ENCODE peak calls at places on chromosomes 1 and 21, in ten cellular contexts. One of them, this sample, is unnamed.

GRCh38 chr1:167775178-167775577 is 53.4 kb downstream of the MPZL1 start:
- DNase-seq in GM12891: no peak
- DNase-seq in putamen: no peak
- DNase-seq in stimulated activated CD8-positive, alpha-beta memory T cell treated with anti-CD3 and anti-CD28 coated beads, Interleukin-15, amount 100 ng/mL, for 48 hours: no peak
- DNase-seq in T-helper 2 cell: no peak
- DNase-seq in A549: no peak
- DNase-seq in Peyer's patch: no peak
- DNase-seq in CD4-positive, CD25-positive, alpha-beta regulatory T cell: no peak
- DNase-seq in neural progenitor cell: no peak
- DNase-seq in G401: no peak
- DNase-seq in this sample: peak; percentile 57

GRCh38 chr1:16063921-16064320 is 9.5 kb downstream of the FAM131C start:
- DNase-seq in GM12891: no peak
- DNase-seq in putamen: no peak
- DNase-seq in stimulated activated CD8-positive, alpha-beta memory T cell treated with anti-CD3 and anti-CD28 coated beads, Interleukin-15, amount 100 ng/mL, for 48 hours: no peak
- DNase-seq in T-helper 2 cell: no peak
- DNase-seq in A549: no peak
- DNase-seq in Peyer's patch: no peak
- DNase-seq in CD4-positive, CD25-positive, alpha-beta regulatory T cell: no peak
- DNase-seq in neural progenitor cell: no peak
- DNase-seq in G401: peak; percentile 46
- DNase-seq in this sample: no peak

GRCh38 chr1:246703581-246703980 is 20.6 kb upstream of the SCCPDH start:
- DNase-seq in GM12891: no peak
- DNase-seq in putamen: no peak
- DNase-seq in stimulated activated CD8-positive, alpha-beta memory T cell treated with anti-CD3 and anti-CD28 coated beads, Interleukin-15, amount 100 ng/mL, for 48 hours: no peak
- DNase-seq in T-helper 2 cell: no peak
- DNase-seq in A549: no peak
- DNase-seq in Peyer's patch: peak; percentile 58
- DNase-seq in CD4-positive, CD25-positive, alpha-beta regulatory T cell: no peak
- DNase-seq in neural progenitor cell: no peak
- DNase-seq in G401: no peak
- DNase-seq in this sample: no peak

GRCh38 chr1:24900985-24901781 is 28.9 kb downstream of the RUNX3 start:
- DNase-seq in GM12891: no peak
- DNase-seq in putamen: no peak
- DNase-seq in stimulated activated CD8-positive, alpha-beta memory T cell treated with anti-CD3 and anti-CD28 coated beads, Interleukin-15, amount 100 ng/mL, for 48 hours: no peak
- DNase-seq in T-helper 2 cell: no peak
- DNase-seq in A549: no peak
- DNase-seq in Peyer's patch: peak; percentile 41
- DNase-seq in CD4-positive, CD25-positive, alpha-beta regulatory T cell: no peak
- DNase-seq in neural progenitor cell: no peak
- DNase-seq in G401: no peak
- DNase-seq in this sample: no peak

GRCh38 chr1:54610601-54611580 is 12.4 kb downstream of the FAM151A start:
- DNase-seq in GM12891: no peak
- DNase-seq in putamen: no peak
- DNase-seq in stimulated activated CD8-positive, alpha-beta memory T cell treated with anti-CD3 and anti-CD28 coated beads, Interleukin-15, amount 100 ng/mL, for 48 hours: no peak
- DNase-seq in T-helper 2 cell: no peak
- DNase-seq in A549: no peak
- DNase-seq in Peyer's patch: peak; percentile 38
- DNase-seq in CD4-positive, CD25-positive, alpha-beta regulatory T cell: no peak
- DNase-seq in neural progenitor cell: peak; percentile 41
- DNase-seq in G401: no peak
- DNase-seq in this sample: no peak

GRCh38 chr1:905071-905749 is 18.5 kb upstream of the SAMD11 start:
- DNase-seq in GM12891: peak; percentile 53
- DNase-seq in putamen: no peak
- DNase-seq in stimulated activated CD8-positive, alpha-beta memory T cell treated with anti-CD3 and anti-CD28 coated beads, Interleukin-15, amount 100 ng/mL, for 48 hours: no peak
- DNase-seq in T-helper 2 cell: no peak
- DNase-seq in A549: no peak
- DNase-seq in Peyer's patch: peak; percentile 63
- DNase-seq in CD4-positive, CD25-positive, alpha-beta regulatory T cell: no peak
- DNase-seq in neural progenitor cell: peak; percentile 37
- DNase-seq in G401: no peak
- DNase-seq in this sample: peak; percentile 59

GRCh38 chr21:33968082-33968997 is 52.7 kb upstream of the ATP5PO start:
- DNase-seq in GM12891: no peak
- DNase-seq in putamen: no peak
- DNase-seq in stimulated activated CD8-positive, alpha-beta memory T cell treated with anti-CD3 and anti-CD28 coated beads, Interleukin-15, amount 100 ng/mL, for 48 hours: no peak
- DNase-seq in T-helper 2 cell: no peak
- DNase-seq in A549: peak; percentile 38
- DNase-seq in Peyer's patch: peak; percentile 74
- DNase-seq in CD4-positive, CD25-positive, alpha-beta regulatory T cell: peak; percentile 26
- DNase-seq in neural progenitor cell: peak; percentile 34
- DNase-seq in G401: no peak
- DNase-seq in this sample: peak; percentile 38

GRCh38 chr1:165897326-165898303 is 70.2 kb downstream of the UCK2 start:
- DNase-seq in GM12891: no peak
- DNase-seq in putamen: no peak
- DNase-seq in stimulated activated CD8-positive, alpha-beta memory T cell treated with anti-CD3 and anti-CD28 coated beads, Interleukin-15, amount 100 ng/mL, for 48 hours: no peak
- DNase-seq in T-helper 2 cell: no peak
- DNase-seq in A549: no peak
- DNase-seq in Peyer's patch: no peak
- DNase-seq in CD4-positive, CD25-positive, alpha-beta regulatory T cell: peak; percentile 29
- DNase-seq in neural progenitor cell: no peak
- DNase-seq in G401: no peak
- DNase-seq in this sample: peak; percentile 83

GRCh38 chr1:216531308-216532239 is 108.3 kb upstream of the USH2A start:
- DNase-seq in GM12891: no peak
- DNase-seq in putamen: no peak
- DNase-seq in stimulated activated CD8-positive, alpha-beta memory T cell treated with anti-CD3 and anti-CD28 coated beads, Interleukin-15, amount 100 ng/mL, for 48 hours: no peak
- DNase-seq in T-helper 2 cell: no peak
- DNase-seq in A549: no peak
- DNase-seq in Peyer's patch: no peak
- DNase-seq in CD4-positive, CD25-positive, alpha-beta regulatory T cell: no peak
- DNase-seq in neural progenitor cell: no peak
- DNase-seq in G401: peak; percentile 11
- DNase-seq in this sample: peak; percentile 35

GRCh38 chr1:221664253-221664652 is 77.6 kb downstream of the DUSP10 start:
- DNase-seq in GM12891: no peak
- DNase-seq in putamen: no peak
- DNase-seq in stimulated activated CD8-positive, alpha-beta memory T cell treated with anti-CD3 and anti-CD28 coated beads, Interleukin-15, amount 100 ng/mL, for 48 hours: no peak
- DNase-seq in T-helper 2 cell: no peak
- DNase-seq in A549: no peak
- DNase-seq in Peyer's patch: no peak
- DNase-seq in CD4-positive, CD25-positive, alpha-beta regulatory T cell: no peak
- DNase-seq in neural progenitor cell: peak; percentile 6
- DNase-seq in G401: no peak
- DNase-seq in this sample: no peak

GRCh38 chr1:199954701-199955100 is 72.8 kb upstream of the NR5A2 start:
- DNase-seq in GM12891: peak; percentile 25
- DNase-seq in putamen: no peak
- DNase-seq in stimulated activated CD8-positive, alpha-beta memory T cell treated with anti-CD3 and anti-CD28 coated beads, Interleukin-15, amount 100 ng/mL, for 48 hours: no peak
- DNase-seq in T-helper 2 cell: no peak
- DNase-seq in A549: peak; percentile 29
- DNase-seq in Peyer's patch: peak; percentile 54
- DNase-seq in CD4-positive, CD25-positive, alpha-beta regulatory T cell: no peak
- DNase-seq in neural progenitor cell: peak; percentile 70
- DNase-seq in G401: no peak
- DNase-seq in this sample: no peak

GRCh38 chr1:20730690-20731056 is 1.8 kb downstream of the SH2D5 start:
- DNase-seq in GM12891: no peak
- DNase-seq in putamen: no peak
- DNase-seq in stimulated activated CD8-positive, alpha-beta memory T cell treated with anti-CD3 and anti-CD28 coated beads, Interleukin-15, amount 100 ng/mL, for 48 hours: no peak
- DNase-seq in T-helper 2 cell: no peak
- DNase-seq in A549: no peak
- DNase-seq in Peyer's patch: no peak
- DNase-seq in CD4-positive, CD25-positive, alpha-beta regulatory T cell: no peak
- DNase-seq in neural progenitor cell: no peak
- DNase-seq in G401: no peak
- DNase-seq in this sample: no peak

GRCh38 chr21:9735421-9735961 is 785.9 kb upstream of the TPTE start:
- DNase-seq in GM12891: no peak
- DNase-seq in putamen: no peak
- DNase-seq in stimulated activated CD8-positive, alpha-beta memory T cell treated with anti-CD3 and anti-CD28 coated beads, Interleukin-15, amount 100 ng/mL, for 48 hours: no peak
- DNase-seq in T-helper 2 cell: no peak
- DNase-seq in A549: no peak
- DNase-seq in Peyer's patch: no peak
- DNase-seq in CD4-positive, CD25-positive, alpha-beta regulatory T cell: no peak
- DNase-seq in neural progenitor cell: no peak
- DNase-seq in G401: no peak
- DNase-seq in this sample: no peak

GRCh38 chr1:69499203-69499803 is 68.4 kb upstream of the LRRC7 start:
- DNase-seq in GM12891: no peak
- DNase-seq in putamen: no peak
- DNase-seq in stimulated activated CD8-positive, alpha-beta memory T cell treated with anti-CD3 and anti-CD28 coated beads, Interleukin-15, amount 100 ng/mL, for 48 hours: no peak
- DNase-seq in T-helper 2 cell: no peak
- DNase-seq in A549: no peak
- DNase-seq in Peyer's patch: no peak
- DNase-seq in CD4-positive, CD25-positive, alpha-beta regulatory T cell: no peak
- DNase-seq in neural progenitor cell: no peak
- DNase-seq in G401: no peak
- DNase-seq in this sample: no peak

GRCh38 chr21:29295066-29295650 is 3.6 kb upstream of the BACH1 start:
- DNase-seq in GM12891: no peak
- DNase-seq in putamen: no peak
- DNase-seq in stimulated activated CD8-positive, alpha-beta memory T cell treated with anti-CD3 and anti-CD28 coated beads, Interleukin-15, amount 100 ng/mL, for 48 hours: no peak
- DNase-seq in T-helper 2 cell: no peak
- DNase-seq in A549: no peak
- DNase-seq in Peyer's patch: no peak
- DNase-seq in CD4-positive, CD25-positive, alpha-beta regulatory T cell: peak; percentile 76
- DNase-seq in neural progenitor cell: no peak
- DNase-seq in G401: no peak
- DNase-seq in this sample: no peak

GRCh38 chr21:33229099-33229775 is 501 bp upstream of the IFNAR2 start:
- DNase-seq in GM12891: no peak
- DNase-seq in putamen: no peak
- DNase-seq in stimulated activated CD8-positive, alpha-beta memory T cell treated with anti-CD3 and anti-CD28 coated beads, Interleukin-15, amount 100 ng/mL, for 48 hours: no peak
- DNase-seq in T-helper 2 cell: no peak
- DNase-seq in A549: no peak
- DNase-seq in Peyer's patch: no peak
- DNase-seq in CD4-positive, CD25-positive, alpha-beta regulatory T cell: no peak
- DNase-seq in neural progenitor cell: no peak
- DNase-seq in G401: no peak
- DNase-seq in this sample: no peak

GRCh38 chr1:26779093-26779668 is 8.6 kb upstream of the PIGV start:
- DNase-seq in GM12891: no peak
- DNase-seq in putamen: no peak
- DNase-seq in stimulated activated CD8-positive, alpha-beta memory T cell treated with anti-CD3 and anti-CD28 coated beads, Interleukin-15, amount 100 ng/mL, for 48 hours: no peak
- DNase-seq in T-helper 2 cell: no peak
- DNase-seq in A549: no peak
- DNase-seq in Peyer's patch: no peak
- DNase-seq in CD4-positive, CD25-positive, alpha-beta regulatory T cell: no peak
- DNase-seq in neural progenitor cell: no peak
- DNase-seq in G401: no peak
- DNase-seq in this sample: no peak

GRCh38 chr1:25562101-25562927 is 18.9 kb downstream of the LDLRAP1 start:
- DNase-seq in GM12891: peak; percentile 95
- DNase-seq in putamen: no peak
- DNase-seq in stimulated activated CD8-positive, alpha-beta memory T cell treated with anti-CD3 and anti-CD28 coated beads, Interleukin-15, amount 100 ng/mL, for 48 hours: peak; percentile 41
- DNase-seq in T-helper 2 cell: peak; percentile 18
- DNase-seq in A549: no peak
- DNase-seq in Peyer's patch: peak; percentile 97
- DNase-seq in CD4-positive, CD25-positive, alpha-beta regulatory T cell: peak; percentile 89
- DNase-seq in neural progenitor cell: no peak
- DNase-seq in G401: no peak
- DNase-seq in this sample: no peak

GRCh38 chr1:223556414-223557124 is 108.9 kb downstream of the CAPN8 start:
- DNase-seq in GM12891: peak; percentile 46
- DNase-seq in putamen: no peak
- DNase-seq in stimulated activated CD8-positive, alpha-beta memory T cell treated with anti-CD3 and anti-CD28 coated beads, Interleukin-15, amount 100 ng/mL, for 48 hours: peak; percentile 32
- DNase-seq in T-helper 2 cell: no peak
- DNase-seq in A549: peak; percentile 61
- DNase-seq in Peyer's patch: peak; percentile 82
- DNase-seq in CD4-positive, CD25-positive, alpha-beta regulatory T cell: no peak
- DNase-seq in neural progenitor cell: peak; percentile 72
- DNase-seq in G401: peak; percentile 12
- DNase-seq in this sample: peak; percentile 15

GRCh38 chr21:45983981-45984551 is 2.5 kb downstream of the COL6A1 start:
- DNase-seq in GM12891: no peak
- DNase-seq in putamen: no peak
- DNase-seq in stimulated activated CD8-positive, alpha-beta memory T cell treated with anti-CD3 and anti-CD28 coated beads, Interleukin-15, amount 100 ng/mL, for 48 hours: no peak
- DNase-seq in T-helper 2 cell: no peak
- DNase-seq in A549: no peak
- DNase-seq in Peyer's patch: no peak
- DNase-seq in CD4-positive, CD25-positive, alpha-beta regulatory T cell: no peak
- DNase-seq in neural progenitor cell: no peak
- DNase-seq in G401: no peak
- DNase-seq in this sample: peak; percentile 66

GRCh38 chr1:87956072-87956471 is 627.4 kb downstream of the LMO4 start:
- DNase-seq in GM12891: no peak
- DNase-seq in putamen: no peak
- DNase-seq in stimulated activated CD8-positive, alpha-beta memory T cell treated with anti-CD3 and anti-CD28 coated beads, Interleukin-15, amount 100 ng/mL, for 48 hours: no peak
- DNase-seq in T-helper 2 cell: no peak
- DNase-seq in A549: peak; percentile 81
- DNase-seq in Peyer's patch: no peak
- DNase-seq in CD4-positive, CD25-positive, alpha-beta regulatory T cell: no peak
- DNase-seq in neural progenitor cell: peak; percentile 84
- DNase-seq in G401: peak; percentile 55
- DNase-seq in this sample: peak; percentile 80

GRCh38 chr1:34777519-34778321 is 3.3 kb upstream of the GJB3 start:
- DNase-seq in GM12891: no peak
- DNase-seq in putamen: no peak
- DNase-seq in stimulated activated CD8-positive, alpha-beta memory T cell treated with anti-CD3 and anti-CD28 coated beads, Interleukin-15, amount 100 ng/mL, for 48 hours: no peak
- DNase-seq in T-helper 2 cell: no peak
- DNase-seq in A549: no peak
- DNase-seq in Peyer's patch: no peak
- DNase-seq in CD4-positive, CD25-positive, alpha-beta regulatory T cell: no peak
- DNase-seq in neural progenitor cell: no peak
- DNase-seq in G401: no peak
- DNase-seq in this sample: no peak

GRCh38 chr1:109900489-109900888 is 10.2 kb upstream of the CSF1 start:
- DNase-seq in GM12891: no peak
- DNase-seq in putamen: no peak
- DNase-seq in stimulated activated CD8-positive, alpha-beta memory T cell treated with anti-CD3 and anti-CD28 coated beads, Interleukin-15, amount 100 ng/mL, for 48 hours: no peak
- DNase-seq in T-helper 2 cell: no peak
- DNase-seq in A549: no peak
- DNase-seq in Peyer's patch: no peak
- DNase-seq in CD4-positive, CD25-positive, alpha-beta regulatory T cell: no peak
- DNase-seq in neural progenitor cell: no peak
- DNase-seq in G401: no peak
- DNase-seq in this sample: no peak

GRCh38 chr1:228302086-228302485 is 94.2 kb downstream of the OBSCN start:
- DNase-seq in GM12891: no peak
- DNase-seq in putamen: no peak
- DNase-seq in stimulated activated CD8-positive, alpha-beta memory T cell treated with anti-CD3 and anti-CD28 coated beads, Interleukin-15, amount 100 ng/mL, for 48 hours: no peak
- DNase-seq in T-helper 2 cell: no peak
- DNase-seq in A549: no peak
- DNase-seq in Peyer's patch: no peak
- DNase-seq in CD4-positive, CD25-positive, alpha-beta regulatory T cell: no peak
- DNase-seq in neural progenitor cell: no peak
- DNase-seq in G401: no peak
- DNase-seq in this sample: no peak

GRCh38 chr1:117188268-117189108 is 22.2 kb downstream of the VTCN1 start:
- DNase-seq in GM12891: no peak
- DNase-seq in putamen: no peak
- DNase-seq in stimulated activated CD8-positive, alpha-beta memory T cell treated with anti-CD3 and anti-CD28 coated beads, Interleukin-15, amount 100 ng/mL, for 48 hours: no peak
- DNase-seq in T-helper 2 cell: no peak
- DNase-seq in A549: no peak
- DNase-seq in Peyer's patch: no peak
- DNase-seq in CD4-positive, CD25-positive, alpha-beta regulatory T cell: no peak
- DNase-seq in neural progenitor cell: no peak
- DNase-seq in G401: no peak
- DNase-seq in this sample: peak; percentile 55

GRCh38 chr1:225911207-225912130 is 12.6 kb downstream of the PYCR2 start:
- DNase-seq in GM12891: peak; percentile 64
- DNase-seq in putamen: no peak
- DNase-seq in stimulated activated CD8-positive, alpha-beta memory T cell treated with anti-CD3 and anti-CD28 coated beads, Interleukin-15, amount 100 ng/mL, for 48 hours: peak; percentile 43
- DNase-seq in T-helper 2 cell: peak; percentile 58
- DNase-seq in A549: peak; percentile 54
- DNase-seq in Peyer's patch: peak; percentile 82
- DNase-seq in CD4-positive, CD25-positive, alpha-beta regulatory T cell: peak; percentile 78
- DNase-seq in neural progenitor cell: peak; percentile 84
- DNase-seq in G401: no peak
- DNase-seq in this sample: peak; percentile 51

GRCh38 chr1:34696230-34696629 is 58.6 kb upstream of the GJB5 start:
- DNase-seq in GM12891: no peak
- DNase-seq in putamen: no peak
- DNase-seq in stimulated activated CD8-positive, alpha-beta memory T cell treated with anti-CD3 and anti-CD28 coated beads, Interleukin-15, amount 100 ng/mL, for 48 hours: no peak
- DNase-seq in T-helper 2 cell: no peak
- DNase-seq in A549: peak; percentile 9
- DNase-seq in Peyer's patch: no peak
- DNase-seq in CD4-positive, CD25-positive, alpha-beta regulatory T cell: no peak
- DNase-seq in neural progenitor cell: no peak
- DNase-seq in G401: no peak
- DNase-seq in this sample: no peak

GRCh38 chr1:165841582-165842362 is 14.4 kb downstream of the UCK2 start:
- DNase-seq in GM12891: no peak
- DNase-seq in putamen: no peak
- DNase-seq in stimulated activated CD8-positive, alpha-beta memory T cell treated with anti-CD3 and anti-CD28 coated beads, Interleukin-15, amount 100 ng/mL, for 48 hours: no peak
- DNase-seq in T-helper 2 cell: no peak
- DNase-seq in A549: peak; percentile 33
- DNase-seq in Peyer's patch: no peak
- DNase-seq in CD4-positive, CD25-positive, alpha-beta regulatory T cell: no peak
- DNase-seq in neural progenitor cell: no peak
- DNase-seq in G401: no peak
- DNase-seq in this sample: peak; percentile 56

This sample was measured in fibroblast of villous mesenchyme.